ENCODE peak calls at places on chromosomes 2 and 18, in six cellular contexts. R is Caco-2, F is mucosa of descending colon, A is H7, J is PC-9, E is lung. Y is an unnamed sample.

GRCh38 chr2:206217743-206218520 is 56.5 kb upstream of the ZDBF2 start:
- DNase-seq in R (no peak), F (no peak), A (no peak), J (no peak), E (no peak), Y (no peak)

GRCh38 chr18:24561369-24561768 is 100.9 kb downstream of the HRH4 start:
- DNase-seq in R (no peak), F (no peak), A (no peak), J (no peak), E (no peak), Y (no peak)

GRCh38 chr2:106158131-106158530 is 36.0 kb downstream of the UXS1 start:
- DNase-seq in R (no peak), F (no peak), A (no peak), J (no peak), E (no peak), Y (no peak)

GRCh38 chr2:172428841-172429173 is 1.4 kb downstream of the ITGA6 start:
- DNase-seq in R (no peak), F (no peak), A (no peak), J (no peak), E (no peak), Y (peak)

GRCh38 chr2:129913695-129914495 is 65.6 kb upstream of the RAB6C start:
- DNase-seq in R (peak), F (no peak), A (no peak), J (no peak), E (no peak), Y (no peak)

GRCh38 chr2:47076586-47077441 is 78.3 kb downstream of the STPG4 start:
- DNase-seq in R (peak), F (no peak), A (no peak), J (peak), E (peak), Y (peak)

GRCh38 chr2:7017621-7018260 is 100.5 kb downstream of the RNF144A start:
- DNase-seq in R (no peak), F (no peak), A (peak), J (no peak), E (no peak), Y (no peak)

GRCh38 chr2:201466050-201466660 is 14.6 kb downstream of the STRADB start:
- DNase-seq in R (no peak), F (no peak), A (no peak), J (no peak), E (no peak), Y (peak)

GRCh38 chr2:107582487-107582886 is 244.2 kb upstream of the RGPD4 start:
- DNase-seq in R (no peak), F (no peak), A (no peak), J (no peak), E (no peak), Y (no peak)

GRCh38 chr2:107588960-107589542 is 237.6 kb upstream of the RGPD4 start:
- DNase-seq in R (no peak), F (no peak), A (no peak), J (no peak), E (no peak), Y (no peak)

GRCh38 chr2:107588181-107588580 is 238.5 kb upstream of the RGPD4 start:
- DNase-seq in R (no peak), F (no peak), A (no peak), J (no peak), E (no peak), Y (no peak)

GRCh38 chr2:107585851-107586250 is 240.8 kb upstream of the RGPD4 start:
- DNase-seq in R (no peak), F (no peak), A (no peak), J (no peak), E (no peak), Y (peak)

DNA sequence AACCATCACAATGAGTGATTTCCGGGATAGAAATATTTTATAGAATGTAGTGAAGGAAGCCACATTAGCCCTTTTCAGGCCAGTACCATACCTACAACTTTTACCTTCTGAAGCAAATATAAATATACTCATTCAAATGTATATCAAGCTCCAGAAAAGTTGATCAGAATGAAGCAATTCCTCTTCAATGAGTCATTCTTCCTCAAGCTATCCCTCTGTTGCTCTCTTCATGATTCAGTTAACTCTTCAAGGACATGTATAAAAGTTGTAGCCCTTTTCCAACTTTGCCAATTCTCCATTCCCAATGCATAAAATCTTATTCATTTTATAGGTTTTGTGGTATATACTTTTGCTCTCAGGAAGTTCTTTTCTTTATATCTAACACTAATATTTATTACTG is 242.1 kb upstream of the RGPD4 start:
- DNase-seq in R (no peak), F (no peak), A (no peak), J (no peak), E (no peak), Y (peak)
- H3K4me3 ChIP-seq in R (no peak), F (no peak), A (no peak), J (no peak), E (no peak), Y (no peak)

GRCh38 chr18:2846241-2846637 is 567 bp upstream of the EMILIN2 start:
- DNase-seq in R (peak), F (no peak), A (no peak), J (no peak), E (no peak), Y (peak)

GRCh38 chr18:2848145-2848878 is 1.5 kb downstream of the EMILIN2 start:
- DNase-seq in R (no peak), F (no peak), A (peak), J (no peak), E (no peak), Y (peak)

GRCh38 chr18:2846638-2847340 is at the start of gene EMILIN2:
- DNase-seq in R (peak), F (peak), A (peak), J (peak), E (peak), Y (no peak)

GRCh38 chr18:2848879-2849254 is 2.1 kb downstream of the EMILIN2 start:
- DNase-seq in R (no peak), F (no peak), A (no peak), J (no peak), E (no peak), Y (no peak)

GRCh38 chr18:2847341-2848144 is 737 bp downstream of the EMILIN2 start:
- DNase-seq in R (no peak), F (peak), A (peak), J (no peak), E (no peak), Y (no peak)
- H3K4me3 ChIP-seq in R (peak), F (no peak), A (peak), J (no peak), E (peak), Y (peak)

GRCh38 chr18:3283253-3283863 is 21.4 kb downstream of the MYL12B start:
- DNase-seq in R (no peak), F (no peak), A (no peak), J (no peak), E (no peak), Y (no peak)
- H3K4me3 ChIP-seq in R (no peak), F (no peak), A (no peak), J (no peak), E (no peak), Y (no peak)

DNA sequence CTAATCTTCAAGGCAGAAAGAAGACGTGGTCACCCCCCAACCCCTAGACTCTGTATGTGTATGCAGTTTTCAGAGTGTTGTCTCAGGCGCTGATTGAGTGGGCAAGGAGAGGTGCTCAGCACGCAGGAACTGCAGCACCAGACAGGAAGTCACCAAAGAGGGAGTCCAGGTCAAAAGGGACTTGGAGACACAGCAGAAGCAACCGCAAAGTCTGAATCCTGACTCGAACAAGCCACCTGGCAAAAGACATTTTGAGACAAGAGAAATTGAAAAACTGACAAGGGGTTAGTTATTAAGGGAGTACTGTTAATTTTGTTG is 79.8 kb upstream of the LDLRAD4 start:
- DNase-seq in R (no peak), F (no peak), A (no peak), J (no peak), E (no peak), Y (no peak)
- H3K4me3 ChIP-seq in R (no peak), F (no peak), A (no peak), J (no peak), E (no peak), Y (no peak)

DNA sequence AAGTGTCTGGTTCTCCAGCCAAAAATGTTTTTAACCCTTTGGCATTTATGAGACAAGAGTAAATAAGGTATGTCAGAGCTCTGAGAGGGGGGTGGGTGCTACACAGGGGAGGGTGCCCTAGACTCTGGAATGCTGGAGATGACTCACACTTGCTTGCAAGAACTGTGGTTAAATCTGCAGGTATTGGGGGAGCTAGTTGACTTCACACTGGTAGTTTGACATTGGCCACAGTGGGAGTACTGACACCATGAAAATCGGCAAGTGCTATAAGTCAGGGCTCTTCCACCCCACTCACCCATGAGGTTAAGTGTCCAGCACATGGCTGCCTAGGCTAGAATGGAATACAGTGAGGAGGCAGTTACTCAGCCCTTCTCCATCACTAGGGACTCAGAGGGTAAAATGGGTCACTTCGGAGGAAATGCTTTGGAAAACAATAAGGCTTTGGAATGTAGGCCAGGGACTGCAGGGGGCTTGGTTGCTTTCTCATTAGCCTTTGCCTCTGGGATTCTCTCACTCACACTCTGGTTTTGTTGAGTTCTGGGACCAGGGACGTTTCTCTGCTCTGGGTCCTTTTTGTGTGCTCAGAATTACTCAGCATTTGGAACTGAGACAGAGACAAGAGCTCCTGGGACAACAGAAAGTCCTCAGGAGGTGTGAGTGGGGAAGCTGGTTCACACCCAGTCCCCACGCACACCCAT is 91.6 kb downstream of the ACKR3 start:
- DNase-seq in R (no peak), F (no peak), A (peak), J (peak), E (peak), Y (no peak)
- H3K4me3 ChIP-seq in R (no peak), F (no peak), A (no peak), J (no peak), E (no peak), Y (no peak)